ENCODE peak calls at places on chromosomes 5 and 9, in seven cellular contexts. S is psoas muscle, J is tibial nerve, I is HCT116, A is colonic mucosa, C is OCI-LY7, Y is kidney. O is an unnamed sample. For H3K4me1 and H3K9me3, the result is how much of the 10 kb centered on the place peaks cover.

GRCh38 chr5:68114641-68115040 is 100.9 kb upstream of the PIK3R1 start:
- DNase-seq in I (no peak), S (no peak), C (no peak), A (no peak), Y (no peak), J (no peak), O (no peak)

GRCh38 chr5:79464695-79465332 is 49.1 kb downstream of the HOMER1 start:
- DNase-seq in J (no peak), A (no peak), C (peak), I (peak), S (no peak), Y (peak), O (peak)

GRCh38 chr5:138552700-138553099 is 9.7 kb upstream of the ETF1 start:
- DNase-seq in Y (no peak), J (no peak), S (no peak), C (no peak), A (no peak), I (no peak), O (no peak)

GRCh38 chr5:79333852-79334557 is 98.1 kb downstream of the JMY start:
- DNase-seq in J (no peak), C (peak), Y (no peak), S (no peak), I (no peak), A (no peak), O (no peak)

GRCh38 chr5:88539642-88540476 is 271.2 kb upstream of the TMEM161B start:
- DNase-seq in Y (no peak), C (no peak), A (no peak), S (no peak), I (no peak), J (no peak), O (no peak)

GRCh38 chr5:36950586-36951457 is 74.3 kb downstream of the NIPBL start:
- DNase-seq in I (no peak), C (no peak), Y (no peak), A (no peak), S (no peak), J (no peak), O (no peak)

GRCh38 chr9:131849391-131849790 is 109.5 kb upstream of the RAPGEF1 start:
- DNase-seq in A (no peak), C (no peak), I (no peak), J (no peak), Y (no peak), S (no peak), O (no peak)

GRCh38 chr5:172700686-172701324 is 59.7 kb downstream of the NEURL1B start:
- DNase-seq in Y (peak), A (no peak), J (no peak), S (peak), I (no peak), C (no peak), O (no peak)

GRCh38 chr5:134084570-134084969 is 29.9 kb upstream of the TCF7 start:
- DNase-seq in Y (no peak), C (no peak), S (no peak), A (no peak), J (no peak), I (no peak), O (no peak)
- H3K4me1 ChIP-seq in Y (under half), C (under half), S (under half), A (under half), J (under half), I (under half), O (under half)

GRCh38 chr5:178872302-178872701 is 12.5 kb downstream of the ZNF354B start:
- DNase-seq in C (no peak), J (no peak), Y (no peak), A (no peak), I (no peak), S (no peak), O (no peak)

GRCh38 chr5:178869577-178869976 is 9.8 kb downstream of the ZNF354B start:
- DNase-seq in C (no peak), Y (no peak), I (no peak), A (no peak), S (no peak), J (no peak), O (no peak)

GRCh38 chr5:178866946-178867345 is 7.2 kb downstream of the ZNF354B start:
- DNase-seq in S (no peak), A (no peak), J (no peak), C (no peak), I (no peak), Y (no peak), O (no peak)

DNA sequence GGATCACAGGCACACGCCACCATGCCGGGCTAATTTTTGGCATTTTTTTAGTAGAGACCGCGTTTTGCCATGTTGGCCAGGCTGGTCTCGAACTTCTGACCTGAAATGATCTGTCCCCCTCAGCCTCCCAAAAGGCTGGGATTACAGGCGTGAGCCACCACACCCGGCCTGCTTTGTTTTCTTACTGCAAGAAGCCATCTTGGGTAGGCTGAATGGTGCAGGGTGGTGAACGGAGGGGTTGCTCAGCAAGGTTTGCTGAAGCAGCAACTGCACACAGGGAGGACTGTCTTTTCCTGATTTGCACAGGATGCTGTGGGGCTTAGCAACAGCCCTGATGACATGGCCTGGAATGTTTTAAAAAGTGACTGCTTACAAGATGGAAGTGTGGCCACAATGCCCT is 10.7 kb downstream of the ZNF354B start:
- DNase-seq in C (no peak), J (no peak), Y (no peak), I (no peak), S (no peak), A (no peak), O (no peak)
- H3K9me3 ChIP-seq in C (under half), J (under half), Y (under half), I (under half), S (under half), A (under half), O (under half)

GRCh38 chr9:123657099-123657498 is 272.8 kb downstream of the DENND1A start:
- DNase-seq in Y (no peak), J (no peak), A (no peak), S (no peak), I (no peak), C (no peak), O (no peak)

GRCh38 chr9:123660691-123661090 is 269.2 kb downstream of the DENND1A start:
- DNase-seq in Y (no peak), S (no peak), J (no peak), I (no peak), C (peak), A (no peak), O (peak)

GRCh38 chr9:123659358-123659757 is 270.6 kb downstream of the DENND1A start:
- DNase-seq in Y (no peak), J (no peak), C (no peak), S (no peak), I (no peak), A (no peak), O (peak)

GRCh38 chr9:123657921-123658320 is 272.0 kb downstream of the DENND1A start:
- DNase-seq in I (no peak), Y (no peak), C (no peak), J (no peak), S (no peak), A (no peak), O (no peak)

GRCh38 chr9:123658792-123659191 is 271.1 kb downstream of the DENND1A start:
- DNase-seq in I (no peak), S (no peak), C (peak), A (no peak), J (no peak), Y (no peak), O (peak)
- H3K4me1 ChIP-seq in I (under half), S (under half), C (under half), A (under half), J (under half), Y (under half), O (under half)

GRCh38 chr9:137728444-137729311 is 109.9 kb downstream of the EHMT1 start:
- DNase-seq in C (no peak), A (no peak), J (no peak), Y (peak), I (no peak), S (no peak), O (no peak)

GRCh38 chr9:137734181-137734580 is 115.4 kb downstream of the EHMT1 start:
- DNase-seq in J (no peak), I (no peak), A (no peak), S (no peak), Y (no peak), C (peak), O (peak)

GRCh38 chr9:137733429-137733828 is 114.6 kb downstream of the EHMT1 start:
- DNase-seq in J (no peak), I (no peak), Y (no peak), C (no peak), A (no peak), S (no peak), O (no peak)

GRCh38 chr9:137731947-137732813 is 113.4 kb downstream of the EHMT1 start:
- DNase-seq in I (no peak), S (no peak), C (no peak), Y (peak), J (no peak), A (no peak), O (no peak)

GRCh38 chr9:137731216-137731946 is 112.6 kb downstream of the EHMT1 start:
- DNase-seq in Y (peak), A (no peak), S (peak), I (no peak), J (no peak), C (no peak), O (no peak)
- H3K9me3 ChIP-seq in Y (under half), A (under half), S (under half), I (under half), J (under half), C (under half), O (under half)

GRCh38 chr5:142324871-142325676 is at the start of gene SPRY4:
- DNase-seq in C (peak), Y (peak), S (peak), A (peak), J (peak), I (peak), O (peak)
- H3K4me1 ChIP-seq in C (under half), Y (under half), S (under half), A (under half), J (under half), I (half or more), O (under half)

DNA sequence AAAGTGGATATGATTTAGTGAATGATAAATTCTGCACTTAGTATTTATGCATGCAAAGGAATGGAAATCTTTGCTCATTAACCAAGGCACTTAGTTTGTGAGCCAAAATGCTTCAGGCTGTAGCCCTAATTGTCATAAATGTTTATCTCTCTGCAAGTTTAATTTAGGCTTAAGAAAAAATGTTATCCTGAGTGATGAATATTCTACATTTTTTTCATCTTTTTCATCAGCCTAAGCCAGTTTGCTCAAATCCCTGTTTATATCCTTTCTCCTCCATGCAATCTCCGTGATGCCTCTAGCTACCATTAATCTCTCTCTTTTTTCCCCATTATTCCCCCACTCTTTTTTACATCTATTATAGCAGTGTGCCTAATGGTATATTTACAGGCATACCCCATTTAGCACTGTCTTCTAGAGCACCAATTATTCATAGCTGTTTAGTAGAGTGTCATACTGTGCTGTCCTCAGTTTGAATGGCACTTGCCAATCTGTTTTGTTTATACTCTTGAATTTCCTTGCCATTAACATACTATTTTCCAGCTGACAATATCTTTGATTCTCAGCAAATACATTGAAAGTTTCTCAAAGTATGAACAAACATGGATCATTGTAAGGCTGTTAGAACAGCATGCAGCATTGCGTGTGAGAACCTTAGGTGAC is 1457.0 kb downstream of the MAT2B start:
- DNase-seq in J (no peak), I (no peak), Y (no peak), A (no peak), C (no peak), S (no peak), O (no peak)
- H3K9me3 ChIP-seq in J (under half), I (under half), Y (under half), A (under half), C (under half), S (under half), O (under half)

DNA sequence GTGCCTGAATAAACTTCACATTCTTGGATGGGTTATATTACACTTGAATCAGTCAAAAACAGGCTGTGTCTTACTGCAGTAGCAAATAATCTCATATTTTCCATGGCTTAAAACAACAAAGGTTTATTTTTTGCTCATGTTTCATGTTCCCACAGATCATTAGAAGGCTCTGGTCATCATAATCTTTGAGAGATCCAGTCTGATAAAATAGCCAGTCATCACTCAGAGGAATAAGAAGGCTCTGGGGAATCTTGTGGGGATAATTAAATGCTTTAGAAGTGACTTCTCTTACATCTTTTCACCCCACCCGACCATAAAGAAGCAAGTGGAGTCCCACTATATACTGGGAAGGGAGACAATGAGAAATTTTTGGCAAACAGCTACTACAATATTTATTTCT is 417.7 kb downstream of the PSAT1 start:
- DNase-seq in J (no peak), S (no peak), A (no peak), I (no peak), Y (no peak), C (no peak), O (no peak)
- H3K4me1 ChIP-seq in J (under half), S (under half), A (under half), I (under half), Y (under half), C (under half), O (under half)

GRCh38 chr9:31958572-31958971 is 425.9 kb upstream of the ACO1 start:
- DNase-seq in I (no peak), A (no peak), Y (no peak), J (no peak), S (no peak), C (no peak), O (no peak)
- H3K9me3 ChIP-seq in I (under half), A (under half), Y (under half), J (under half), S (under half), C (under half), O (under half)